ENCODE peak calls at places on chromosomes 16 and 17, in six cellular contexts. F is iPS DF 6.9, A is cardiac muscle cell, K is lung, X is AG04450, L is mammary epithelial cell. Z is an unnamed sample.

GRCh38 chr17:81143717-81144422 is 21.4 kb upstream of the PVALEF start:
- DNase-seq in A (no peak), F (no peak), K (no peak), L (no peak), X (no peak), Z (no peak)

GRCh38 chr16:66070140-66070887 is 296.2 kb upstream of the CDH5 start:
- DNase-seq in L (no peak), X (peak; percentile 82), K (peak; percentile 73), F (no peak), A (peak; percentile 77), Z (no peak)

GRCh38 chr16:82891424-82891823 is 264.7 kb downstream of the CDH13 start:
- DNase-seq in F (no peak), K (no peak), X (no peak), L (no peak), A (no peak), Z (no peak)

GRCh38 chr17:48294989-48295892 is 134.8 kb downstream of the SKAP1 start:
- DNase-seq in X (no peak), L (no peak), K (no peak), A (no peak), F (no peak), Z (no peak)

GRCh38 chr17:40025991-40026815 is 11.0 kb downstream of the CSF3 start:
- DNase-seq in X (no peak), L (peak; percentile 90), K (no peak), F (no peak), A (no peak), Z (no peak)

GRCh38 chr16:11674818-11675560 is 6.7 kb downstream of the SNN start:
- DNase-seq in F (no peak), X (no peak), L (peak; percentile 34), K (no peak), A (no peak), Z (no peak)

GRCh38 chr16:17404903-17405691 is 65.7 kb downstream of the XYLT1 start:
- DNase-seq in X (no peak), F (no peak), K (peak; percentile 30), A (no peak), L (peak; percentile 39), Z (no peak)

GRCh38 chr17:62931101-62931500 is 34.9 kb upstream of the TANC2 start:
- DNase-seq in K (no peak), A (no peak), L (no peak), F (no peak), X (no peak), Z (no peak)

GRCh38 chr17:58335061-58335731 is 6.6 kb upstream of the TSPOAP1 start:
- DNase-seq in X (no peak), A (no peak), K (no peak), L (no peak), F (no peak), Z (no peak)

GRCh38 chr16:67707790-67708189 is 11.3 kb downstream of the GFOD2 start:
- DNase-seq in X (no peak), A (no peak), F (no peak), L (no peak), K (no peak), Z (no peak)

GRCh38 chr17:45668316-45668715 is 115.8 kb upstream of the CRHR1 start:
- DNase-seq in A (no peak), L (no peak), K (no peak), X (no peak), F (no peak), Z (no peak)

GRCh38 chr16:7366041-7366440 is 33.4 kb downstream of the RBFOX1 start:
- DNase-seq in F (no peak), L (no peak), K (no peak), A (no peak), X (no peak), Z (no peak)

GRCh38 chr16:7363397-7364053 is 30.9 kb downstream of the RBFOX1 start:
- DNase-seq in F (no peak), X (no peak), A (peak; percentile 11), K (no peak), L (no peak), Z (no peak)

GRCh38 chr16:7362231-7362630 is 29.6 kb downstream of the RBFOX1 start:
- DNase-seq in L (no peak), A (no peak), K (no peak), X (no peak), F (no peak), Z (no peak)

GRCh38 chr16:7361416-7362129 is 28.9 kb downstream of the RBFOX1 start:
- DNase-seq in X (no peak), F (no peak), A (no peak), K (no peak), L (no peak), Z (no peak)

GRCh38 chr16:7364054-7364407 is 31.4 kb downstream of the RBFOX1 start:
- DNase-seq in F (no peak), A (no peak), L (no peak), K (no peak), X (no peak), Z (no peak)
- H3K27me3 ChIP-seq in F (no peaks in the 10 kb centered on the region), A (no peaks in the 10 kb centered on the region), L (no peaks in the 10 kb centered on the region), K (no peaks in the 10 kb centered on the region), X (no peaks in the 10 kb centered on the region), Z (no peaks in the 10 kb centered on the region)

DNA sequence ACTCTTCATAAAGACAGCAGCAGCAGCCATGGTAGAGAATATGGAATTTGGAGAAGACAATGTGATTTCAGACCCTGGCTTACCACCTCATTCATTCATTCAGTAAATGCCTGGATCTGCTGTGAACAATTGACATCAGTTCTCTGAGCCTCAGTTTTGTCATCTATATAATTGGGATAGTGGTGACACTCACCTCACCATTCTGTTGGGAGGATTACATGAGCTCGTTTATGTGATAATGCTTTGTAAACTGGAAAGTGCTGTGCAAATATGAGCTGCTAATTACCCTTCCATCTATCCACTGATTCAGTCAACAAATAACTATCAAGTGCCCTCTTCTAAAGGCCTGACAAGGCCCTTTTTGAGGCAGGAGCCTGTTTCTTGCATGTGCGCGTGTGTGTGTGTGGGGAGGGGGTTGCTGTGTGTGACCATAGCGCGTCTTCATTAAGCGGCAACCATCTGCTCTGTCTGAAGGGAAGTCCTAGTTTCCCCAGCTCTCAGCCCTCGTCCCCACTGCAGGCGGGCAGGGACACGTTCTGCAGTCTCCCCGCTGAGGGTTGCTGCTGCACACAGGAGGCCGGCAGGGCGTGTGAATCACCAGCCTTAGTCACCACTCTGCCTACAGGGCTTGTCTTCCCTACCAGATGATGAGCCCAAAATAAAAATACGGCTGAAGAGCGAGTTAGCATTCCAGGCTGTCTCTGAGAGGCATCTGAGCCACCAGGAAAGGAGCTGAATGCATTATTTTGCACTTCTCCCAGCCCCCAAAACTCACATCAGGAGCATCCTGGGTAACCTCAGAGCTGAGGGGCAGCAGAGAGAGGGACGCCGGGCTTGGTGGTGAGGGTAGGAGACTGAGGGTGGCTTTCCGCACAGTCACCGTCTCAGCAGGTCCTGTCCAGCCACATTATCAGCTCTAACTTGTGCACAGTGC is 19.9 kb downstream of the ARL4D start:
- DNase-seq in A (peak; percentile 35), L (peak; percentile 95), F (no peak), X (peak; percentile 59), K (no peak), Z (no peak)
- H3K27me3 ChIP-seq in A (no peaks in the 10 kb centered on the region), L (no peaks in the 10 kb centered on the region), F (no peaks in the 10 kb centered on the region), X (peaks cover 2% of the 10 kb centered on the region), K (no peaks in the 10 kb centered on the region), Z (no peaks in the 10 kb centered on the region)

GRCh38 chr17:83099086-83099540 is 19.7 kb downstream of the METRNL start:
- DNase-seq in X (no peak), A (no peak), F (no peak), L (no peak), K (no peak), Z (no peak)
- H3K27me3 ChIP-seq in X (no peaks in the 10 kb centered on the region), A (no peaks in the 10 kb centered on the region), F (no peaks in the 10 kb centered on the region), L (peaks cover 9% of the 10 kb centered on the region), K (no peaks in the 10 kb centered on the region), Z (no peaks in the 10 kb centered on the region)

DNA sequence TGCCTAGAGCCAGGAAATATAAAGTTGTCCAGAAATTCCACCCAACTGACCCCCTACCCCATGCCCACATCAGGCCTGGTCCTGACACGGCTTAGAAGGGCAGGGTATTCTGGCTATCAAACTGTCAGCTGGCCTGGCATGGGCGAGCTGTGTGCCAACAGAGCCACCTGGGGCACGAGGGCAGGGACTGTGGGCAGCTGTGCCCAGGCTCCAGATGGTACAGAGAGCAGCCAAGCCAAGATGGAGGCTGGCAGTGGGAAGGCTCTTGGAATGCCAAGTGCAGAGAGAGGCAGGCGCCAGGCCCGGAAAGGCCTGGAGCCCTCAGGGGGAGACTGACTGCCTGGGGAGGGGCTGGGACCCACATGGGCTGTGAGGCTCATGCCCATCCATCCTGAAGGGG is 24.3 kb upstream of the PHF12 start:
- DNase-seq in L (no peak), F (no peak), A (no peak), X (no peak), K (no peak), Z (no peak)
- H3K27me3 ChIP-seq in L (peaks cover 4% of the 10 kb centered on the region), F (no peaks in the 10 kb centered on the region), A (no peaks in the 10 kb centered on the region), X (peaks cover 74% of the 10 kb centered on the region), K (no peaks in the 10 kb centered on the region), Z (no peaks in the 10 kb centered on the region)

GRCh38 chr17:31431098-31431794 is 39.8 kb downstream of the RAB11FIP4 start:
- DNase-seq in F (no peak), K (no peak), X (no peak), A (no peak), L (no peak), Z (no peak)

GRCh38 chr17:31434404-31435050 is 43.1 kb downstream of the RAB11FIP4 start:
- DNase-seq in L (no peak), X (no peak), F (no peak), K (no peak), A (no peak), Z (no peak)

GRCh38 chr17:31431795-31432658 is 40.6 kb downstream of the RAB11FIP4 start:
- DNase-seq in A (no peak), L (no peak), X (no peak), F (no peak), K (no peak), Z (no peak)

GRCh38 chr17:31433811-31434210 is 42.3 kb downstream of the RAB11FIP4 start:
- DNase-seq in F (no peak), A (no peak), X (no peak), L (no peak), K (no peak), Z (no peak)

GRCh38 chr17:31433091-31433790 is 41.8 kb downstream of the RAB11FIP4 start:
- DNase-seq in K (no peak), A (no peak), X (no peak), F (no peak), L (no peak), Z (no peak)
- H3K27me3 ChIP-seq in K (no peaks in the 10 kb centered on the region), A (no peaks in the 10 kb centered on the region), X (peaks cover 37% of the 10 kb centered on the region), F (no peaks in the 10 kb centered on the region), L (peaks cover 3% of the 10 kb centered on the region), Z (no peaks in the 10 kb centered on the region)